ENCODE peak calls at places on chromosomes 16 and 17, in seven cellular contexts. B is cardiac muscle cell, Z is sigmoid colon, U is H9, M is tibial artery, R is transverse colon, S is thoracic aorta. E is an unnamed sample. For H3K4me1, the result is how much of the 10 kb centered on the place peaks cover.

GRCh38 chr17:63834431-63835166 is 7.1 kb upstream of the FTSJ3 start:
- DNase-seq in B (peak), Z (peak), U (peak), M (peak), R (no peak), S (no peak), E (peak)

GRCh38 chr17:46812624-46813318 is 5.7 kb downstream of the WNT3 start:
- DNase-seq in B (no peak), Z (no peak), U (peak), M (no peak), R (no peak), S (no peak), E (no peak)

GRCh38 chr17:27778193-27778592 is 22.1 kb downstream of the NOS2 start:
- DNase-seq in B (peak), Z (no peak), U (no peak), M (no peak), R (no peak), S (no peak), E (peak)

GRCh38 chr16:54875443-54875842 is 55.2 kb upstream of the IRX5 start:
- DNase-seq in B (no peak), Z (no peak), U (no peak), M (no peak), R (no peak), S (no peak), E (no peak)

GRCh38 chr16:19094542-19095365 is 19.0 kb upstream of the ITPRIPL2 start:
- DNase-seq in B (no peak), Z (no peak), U (no peak), M (no peak), R (peak), S (no peak), E (no peak)

GRCh38 chr16:81437860-81438259 is 6.7 kb upstream of the CMIP start:
- DNase-seq in B (no peak), Z (no peak), U (no peak), M (no peak), R (no peak), S (no peak), E (no peak)

GRCh38 chr17:10126554-10127493 is 71.6 kb downstream of the GAS7 start:
- DNase-seq in B (peak), Z (peak), U (no peak), M (peak), R (no peak), S (no peak), E (no peak)

GRCh38 chr17:37605813-37606505 is 3.3 kb downstream of the SYNRG start:
- DNase-seq in B (no peak), Z (no peak), U (no peak), M (no peak), R (peak), S (no peak), E (no peak)

GRCh38 chr16:14215941-14216340 is 144.8 kb downstream of the MRTFB start:
- DNase-seq in B (no peak), Z (no peak), U (no peak), M (no peak), R (no peak), S (no peak), E (no peak)

GRCh38 chr16:18936727-18937340 is 10.6 kb upstream of the SMG1 start:
- DNase-seq in B (no peak), Z (no peak), U (no peak), M (no peak), R (no peak), S (no peak), E (no peak)

GRCh38 chr17:2853722-2854580 is 57.7 kb downstream of the RAP1GAP2 start:
- DNase-seq in B (no peak), Z (no peak), U (no peak), M (no peak), R (peak), S (no peak), E (peak)

GRCh38 chr16:3609895-3610697 is 1.3 kb downstream of the SLX4 start:
- DNase-seq in B (peak), Z (no peak), U (no peak), M (no peak), R (no peak), S (no peak), E (no peak)

GRCh38 chr17:59365383-59365981 is 34.0 kb downstream of the YPEL2 start:
- DNase-seq in B (no peak), Z (peak), U (no peak), M (no peak), R (no peak), S (no peak), E (no peak)

GRCh38 chr17:16517477-16517876 is 25.5 kb upstream of the LRRC75A start:
- DNase-seq in B (no peak), Z (no peak), U (no peak), M (no peak), R (no peak), S (no peak), E (no peak)

GRCh38 chr16:81686391-81687182 is 92.5 kb upstream of the PLCG2 start:
- DNase-seq in B (peak), Z (no peak), U (no peak), M (peak), R (no peak), S (no peak), E (no peak)

GRCh38 chr17:27457731-27458523 is 1.7 kb downstream of the KSR1 start:
- DNase-seq in B (peak), Z (no peak), U (no peak), M (no peak), R (no peak), S (no peak), E (no peak)

GRCh38 chr17:46949291-46950174 is 26.6 kb downstream of the GOSR2 start:
- DNase-seq in B (no peak), Z (no peak), U (no peak), M (no peak), R (no peak), S (no peak), E (peak)

GRCh38 chr17:77281904-77282367 is 141.2 kb downstream of the SEC14L1 start:
- DNase-seq in B (peak), Z (no peak), U (no peak), M (no peak), R (peak), S (no peak), E (no peak)

GRCh38 chr17:77282524-77283515 is 142.1 kb downstream of the SEC14L1 start:
- DNase-seq in B (peak), Z (peak), U (peak), M (no peak), R (peak), S (no peak), E (no peak)

GRCh38 chr17:77281024-77281903 is 140.5 kb downstream of the SEC14L1 start:
- DNase-seq in B (peak), Z (peak), U (peak), M (no peak), R (peak), S (no peak), E (no peak)

GRCh38 chr17:77279448-77280303 is 138.9 kb downstream of the SEC14L1 start:
- DNase-seq in B (peak), Z (no peak), U (peak), M (no peak), R (peak), S (no peak), E (peak)

DNA sequence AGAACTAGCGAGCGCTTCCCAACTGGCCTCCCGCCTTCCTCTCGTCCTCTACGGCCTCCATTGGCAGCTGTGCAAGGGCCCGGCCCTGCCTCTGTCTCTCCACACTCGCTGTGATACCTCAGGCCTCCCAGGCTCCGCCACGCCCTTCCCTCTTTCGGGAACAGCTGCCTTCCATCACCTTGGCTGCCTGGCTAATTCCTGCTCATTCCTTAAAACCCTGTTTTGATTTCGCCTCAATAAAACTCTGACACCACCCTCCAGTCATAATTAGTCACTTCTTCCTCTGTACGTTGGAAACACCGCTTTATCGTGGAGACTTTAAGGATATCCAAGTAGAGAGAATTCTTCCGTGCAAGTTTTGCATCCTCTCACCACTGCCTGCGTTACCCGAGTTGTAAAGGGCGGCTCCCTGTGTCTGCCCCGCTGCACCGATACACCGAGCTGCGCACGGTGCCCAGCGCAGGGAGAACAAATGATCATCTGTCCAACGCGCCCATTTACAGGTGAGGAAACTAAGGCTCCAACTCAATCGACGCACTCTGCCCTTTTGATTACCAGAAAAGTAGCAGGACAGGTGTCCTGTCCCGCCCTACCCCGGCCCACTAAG is 139.6 kb downstream of the SEC14L1 start:
- DNase-seq in B (peak), Z (no peak), U (peak), M (no peak), R (peak), S (no peak), E (peak)
- TF ChIP-seq CTCF in B (no peak), Z (no peak), U (no peak), M (no peak), R (no peak), S (no peak), E (no peak)

GRCh38 chr16:48959204-48959603 is 322.4 kb downstream of the CBLN1 start:
- DNase-seq in B (no peak), Z (no peak), U (no peak), M (no peak), R (no peak), S (no peak), E (no peak)

GRCh38 chr16:48961546-48961945 is 320.1 kb downstream of the CBLN1 start:
- DNase-seq in B (no peak), Z (no peak), U (no peak), M (no peak), R (no peak), S (no peak), E (peak)

GRCh38 chr16:48958681-48959080 is 323.0 kb downstream of the CBLN1 start:
- DNase-seq in B (no peak), Z (no peak), U (no peak), M (no peak), R (no peak), S (no peak), E (no peak)

GRCh38 chr16:48959747-48960146 is 321.9 kb downstream of the CBLN1 start:
- DNase-seq in B (no peak), Z (no peak), U (no peak), M (no peak), R (no peak), S (no peak), E (no peak)

DNA sequence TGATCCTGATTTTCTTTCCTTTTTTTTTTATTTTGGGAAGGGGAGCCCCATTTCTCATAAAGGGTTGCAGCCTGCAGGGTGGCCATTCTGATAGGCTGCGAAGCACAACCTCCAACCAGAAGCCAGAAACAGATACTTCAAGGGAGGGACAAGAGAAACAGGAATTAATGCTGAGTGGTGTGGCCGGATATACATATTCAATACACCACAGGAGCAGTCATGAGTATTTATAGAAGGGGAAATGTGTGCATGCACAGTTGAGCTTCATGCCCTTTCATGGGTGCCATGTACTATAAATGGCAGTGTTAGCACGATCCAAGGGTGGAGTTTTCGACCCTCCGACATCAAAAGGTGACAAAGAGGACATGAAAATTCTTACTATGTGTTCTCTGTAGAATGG is 320.8 kb downstream of the CBLN1 start:
- DNase-seq in B (no peak), Z (no peak), U (no peak), M (no peak), R (no peak), S (no peak), E (no peak)
- H3K27ac ChIP-seq in B (no peak), Z (no peak), U (no peak), M (no peak), R (no peak), S (no peak), E (peak)

GRCh38 chr17:61253937-61254677 is 145.5 kb upstream of the TBX2 start:
- DNase-seq in B (no peak), Z (no peak), U (no peak), M (no peak), R (peak), S (no peak), E (no peak)

GRCh38 chr17:61255609-61256008 is 144.0 kb upstream of the TBX2 start:
- DNase-seq in B (no peak), Z (no peak), U (no peak), M (no peak), R (no peak), S (no peak), E (no peak)

GRCh38 chr17:61253293-61253801 is 146.3 kb upstream of the TBX2 start:
- DNase-seq in B (peak), Z (no peak), U (no peak), M (peak), R (no peak), S (no peak), E (no peak)

GRCh38 chr17:61251939-61252865 is 147.4 kb upstream of the TBX2 start:
- DNase-seq in B (peak), Z (peak), U (no peak), M (peak), R (peak), S (peak), E (no peak)

GRCh38 chr17:61254894-61255293 is 144.7 kb upstream of the TBX2 start:
- DNase-seq in B (no peak), Z (no peak), U (no peak), M (no peak), R (no peak), S (no peak), E (no peak)
- H3K4me1 ChIP-seq in B (half or more), Z (under half), U (under half), M (under half), R (under half), S (under half), E (under half)

DNA sequence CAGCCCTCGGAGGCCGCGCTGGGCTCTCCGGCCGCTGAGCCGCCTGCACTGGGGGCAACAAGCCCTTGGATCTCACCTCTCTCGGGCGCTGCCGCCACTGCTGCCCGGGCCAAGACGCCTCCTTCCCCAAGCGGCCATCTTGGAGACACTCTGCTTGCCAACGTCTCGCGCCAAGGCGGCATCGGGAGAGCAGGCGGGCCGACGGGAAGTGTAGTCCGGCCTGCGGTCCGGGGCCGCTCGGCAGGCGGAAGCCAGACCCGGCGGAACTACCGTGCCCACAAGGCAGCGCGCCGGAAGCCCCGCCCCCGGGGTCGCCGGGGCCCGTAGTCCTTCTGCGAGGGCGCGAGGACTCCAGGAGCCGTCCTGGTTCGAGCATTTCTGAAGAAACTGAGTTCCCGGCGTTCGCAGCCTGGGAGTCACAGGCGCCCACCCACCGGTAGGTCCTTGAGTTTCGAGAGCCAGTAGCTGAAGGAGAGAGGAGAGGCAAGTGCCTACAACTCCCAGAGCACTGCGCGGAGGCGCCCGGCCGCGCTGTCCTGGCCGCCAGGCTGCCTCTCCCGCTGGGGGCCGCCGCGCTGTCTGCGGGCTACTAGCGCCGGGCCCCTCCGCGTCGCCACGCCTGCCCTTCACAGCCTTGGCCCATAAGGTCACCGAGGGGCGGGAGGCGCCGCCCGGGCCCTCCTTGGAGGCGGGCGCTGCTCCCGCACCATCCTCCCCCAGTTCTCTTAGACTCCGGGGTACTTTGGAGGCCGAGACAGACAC is at the start of gene TMEM11:
- DNase-seq in B (peak), Z (peak), U (peak), M (peak), R (peak), S (peak), E (peak)
- TF ChIP-seq CTCF in B (no peak), Z (no peak), U (no peak), M (peak), R (no peak), S (peak), E (peak)

GRCh38 chr17:45309400-45309799 is 7.4 kb downstream of the MAP3K14 start:
- DNase-seq in B (no peak), Z (no peak), U (no peak), M (no peak), R (no peak), S (no peak), E (no peak)
- H3K27ac ChIP-seq in B (no peak), Z (peak), U (no peak), M (no peak), R (peak), S (no peak), E (no peak)

GRCh38 chr16:67987460-67988160 is 7.3 kb upstream of the DPEP3 start:
- DNase-seq in B (no peak), Z (no peak), U (no peak), M (no peak), R (no peak), S (no peak), E (no peak)
- H3K4me1 ChIP-seq in B (under half), Z (under half), U (under half), M (under half), R (under half), S (under half), E (under half)

GRCh38 chr16:969508-970378 is 1.0 kb downstream of the LMF1 start:
- DNase-seq in B (peak), Z (no peak), U (no peak), M (no peak), R (peak), S (no peak), E (no peak)
- TF ChIP-seq CTCF in B (no peak), Z (no peak), U (no peak), M (no peak), R (no peak), S (no peak), E (no peak)

GRCh38 chr16:72384651-72385050 is 212.7 kb upstream of the PMFBP1 start:
- DNase-seq in B (no peak), Z (no peak), U (no peak), M (no peak), R (no peak), S (no peak), E (no peak)

GRCh38 chr16:72380283-72380682 is 208.3 kb upstream of the PMFBP1 start:
- DNase-seq in B (peak), Z (no peak), U (no peak), M (no peak), R (no peak), S (no peak), E (no peak)
- H3K27ac ChIP-seq in B (no peak), Z (no peak), U (no peak), M (no peak), R (no peak), S (no peak), E (no peak)

E was measured in foreskin keratinocyte.